ENCODE peak calls at places on chromosomes 16 and 17, in six cellular contexts. D, Z, B, G, J and K are unnamed samples. For H3K27me3, the result is how much of the 10 kb centered on the place peaks cover.

GRCh38 chr17:57565119-57565635 is 179.9 kb downstream of the CCDC182 start:
- DNase-seq in Z (no peak), D (no peak), G (no peak), J (no peak), B (no peak), K (no peak)

GRCh38 chr17:4449736-4450135 is 16.0 kb downstream of the SPNS3 start:
- DNase-seq in G (no peak), B (no peak), D (no peak), J (no peak), Z (no peak), K (no peak)

GRCh38 chr16:27708651-27709050 is 158.7 kb downstream of the KATNIP start:
- DNase-seq in B (no peak), J (no peak), Z (no peak), D (no peak), G (no peak), K (no peak)

GRCh38 chr16:9859706-9860105 is 322.5 kb downstream of the GRIN2A start:
- DNase-seq in B (no peak), D (no peak), G (no peak), Z (no peak), J (no peak), K (no peak)

GRCh38 chr17:18187816-18188761 is 4.5 kb downstream of the ALKBH5 start:
- DNase-seq in B (peak), Z (no peak), D (peak), G (no peak), J (no peak), K (no peak)

GRCh38 chr16:63385714-63386113 is 1349.5 kb upstream of the CDH8 start:
- DNase-seq in G (no peak), Z (no peak), B (no peak), D (no peak), J (no peak), K (no peak)

GRCh38 chr16:626174-626765 is 4.5 kb upstream of the WFIKKN1 start:
- DNase-seq in B (no peak), D (no peak), J (no peak), G (no peak), Z (no peak), K (no peak)

GRCh38 chr16:20899503-20900298 is 457 bp downstream of the DCUN1D3 start:
- DNase-seq in J (no peak), Z (no peak), B (peak), D (no peak), G (no peak), K (no peak)

GRCh38 chr17:70256751-70257150 is 87.4 kb downstream of the KCNJ2 start:
- DNase-seq in J (no peak), G (no peak), B (peak), Z (no peak), D (no peak), K (peak)

GRCh38 chr16:75624921-75625334 is 1.8 kb upstream of the ADAT1 start:
- DNase-seq in Z (no peak), G (no peak), B (no peak), J (no peak), D (no peak), K (no peak)

GRCh38 chr16:75621170-75621477 is 2.0 kb downstream of the ADAT1 start:
- DNase-seq in D (no peak), G (no peak), Z (peak), J (no peak), B (peak), K (peak)

GRCh38 chr16:75626806-75627205 is 3.7 kb upstream of the ADAT1 start:
- DNase-seq in B (no peak), G (no peak), D (no peak), J (no peak), Z (no peak), K (no peak)

GRCh38 chr16:75620326-75621169 is 2.5 kb downstream of the ADAT1 start:
- DNase-seq in G (peak), J (no peak), D (no peak), Z (peak), B (no peak), K (no peak)

DNA sequence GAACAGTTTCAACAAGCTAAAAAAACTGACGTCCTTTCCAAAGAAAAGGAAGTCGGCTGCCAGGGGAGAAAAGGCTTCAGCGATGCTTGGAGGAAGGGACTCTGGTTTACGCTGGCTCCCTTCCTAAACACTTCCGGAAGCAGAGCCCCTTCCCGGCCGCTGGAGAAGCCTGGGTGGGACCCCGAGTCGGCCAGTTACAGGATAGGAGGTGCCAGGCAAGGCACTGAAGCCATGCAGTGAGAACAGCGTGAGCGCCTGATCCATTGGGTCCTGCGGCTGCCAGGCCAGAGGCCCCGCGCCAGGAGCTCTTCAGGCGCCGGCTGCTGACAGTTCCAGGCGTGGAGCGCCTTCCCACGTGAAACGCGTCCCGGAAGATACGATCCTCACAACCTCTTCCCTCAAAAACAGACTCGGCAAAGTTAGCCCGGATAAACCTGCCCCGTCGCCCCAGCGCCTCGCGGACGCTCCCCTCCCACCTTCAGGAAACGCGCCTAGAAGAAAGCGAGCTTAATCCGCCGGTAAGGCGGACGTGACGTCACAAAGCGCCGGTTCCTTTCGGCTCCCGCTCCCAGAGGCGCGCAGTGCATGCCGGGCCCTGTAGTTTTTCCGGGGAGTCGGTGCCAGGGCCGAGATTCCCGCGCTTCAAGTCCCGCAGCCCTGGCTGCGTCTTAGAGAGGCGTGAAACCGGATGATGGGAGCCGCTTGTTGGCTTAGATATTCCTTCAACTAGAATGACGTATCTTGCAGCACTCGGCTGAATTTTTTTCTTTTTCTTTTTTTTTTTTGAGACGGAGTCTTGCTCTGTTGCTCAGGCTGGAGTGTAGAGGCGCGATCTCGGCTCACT is at the start of gene ADAT1:
- DNase-seq in G (peak), J (peak), Z (peak), B (peak), D (peak), K (peak)
- H3K4me3 ChIP-seq in G (peak), J (peak), Z (peak), B (peak), D (peak), K (peak)

GRCh38 chr16:77789646-77790370 is 1.4 kb downstream of the VAT1L start:
- DNase-seq in J (no peak), D (no peak), B (no peak), G (no peak), Z (no peak), K (no peak)
- H3K27me3 ChIP-seq in J (under half), D (under half), B (under half), G (under half), Z (under half), K (under half)

GRCh38 chr17:45227631-45228120 is 6.0 kb downstream of the FMNL1 start:
- DNase-seq in Z (no peak), G (no peak), D (no peak), J (no peak), B (no peak), K (no peak)
- H3K4me3 ChIP-seq in Z (peak), G (peak), D (no peak), J (peak), B (no peak), K (no peak)

DNA sequence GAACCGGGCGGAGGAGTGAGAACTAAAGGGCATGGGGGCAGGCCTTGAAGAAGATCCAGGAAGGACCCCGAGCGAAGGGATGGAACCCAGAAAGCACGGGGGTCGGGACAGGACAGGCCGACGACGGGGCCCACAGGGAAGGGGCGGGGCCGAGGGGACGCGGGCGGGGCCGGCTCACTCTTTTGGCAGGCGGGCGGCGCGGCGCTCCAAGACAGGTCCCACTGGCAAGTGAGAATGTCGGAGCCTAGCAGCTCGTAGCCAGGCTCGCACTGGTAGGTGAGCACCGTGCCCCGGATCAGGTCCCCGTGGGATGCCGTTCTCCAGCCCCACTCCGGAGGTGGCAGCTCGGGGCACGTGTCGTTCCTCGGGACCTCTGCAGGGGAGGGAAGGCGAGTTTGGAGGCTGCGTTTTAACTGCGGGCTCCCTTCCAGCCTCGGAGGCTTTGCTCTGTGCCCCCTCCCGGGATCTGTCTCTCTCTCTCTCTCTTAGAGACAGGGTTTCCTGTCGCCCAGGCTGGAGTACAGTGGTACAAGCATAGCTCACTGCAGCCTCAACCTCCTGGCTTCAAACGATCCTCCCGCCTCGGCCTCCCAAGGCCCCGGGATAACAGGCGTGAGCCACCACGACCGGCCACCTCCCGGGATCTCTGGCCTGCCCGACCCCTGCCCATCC is 13.7 kb upstream of the CDIPT start:
- DNase-seq in G (peak), J (no peak), D (no peak), Z (peak), B (no peak), K (no peak)
- H3K27me3 ChIP-seq in G (under half), J (under half), D (under half), Z (under half), B (under half), K (under half)